ENCODE peak calls at places on chromosomes 2 and 18, in ten cellular contexts. K, G, D, L, Q, H, R, I, X and U are unnamed samples.

GRCh38 chr2:26011609-26011989 is 22.3 kb upstream of the RAB10 start:
- DNase-seq in R (no peak), I (no peak), Q (no peak), G (no peak), K (no peak), X (no peak), L (no peak), D (no peak), H (no peak), U (no peak)

GRCh38 chr2:230660294-230661060 is 52.2 kb upstream of the CAB39 start:
- DNase-seq in L (no peak), G (peak), D (no peak), I (no peak), X (no peak), Q (peak), K (no peak), R (peak), H (peak), U (peak)

GRCh38 chr2:211159972-211160371 is 603.6 kb downstream of the CPS1 start:
- DNase-seq in D (no peak), I (no peak), R (no peak), X (no peak), K (no peak), H (no peak), L (no peak), G (no peak), Q (no peak), U (no peak)

GRCh38 chr2:67465623-67466022 is 68.5 kb downstream of the ETAA1 start:
- DNase-seq in K (no peak), X (no peak), D (no peak), G (no peak), H (no peak), L (no peak), R (no peak), Q (no peak), I (no peak), U (no peak)

GRCh38 chr18:5510109-5510846 is 33.5 kb downstream of the EPB41L3 start:
- DNase-seq in D (no peak), I (no peak), G (no peak), Q (no peak), H (no peak), L (no peak), K (no peak), R (no peak), X (no peak), U (no peak)

GRCh38 chr18:27903906-27904305 is 273.0 kb downstream of the CDH2 start:
- DNase-seq in I (no peak), G (no peak), H (no peak), K (no peak), Q (no peak), R (no peak), D (no peak), L (no peak), X (no peak), U (no peak)

GRCh38 chr2:162106146-162106551 is 32.1 kb upstream of the DPP4 start:
- DNase-seq in H (no peak), D (no peak), X (no peak), L (no peak), Q (no peak), R (no peak), I (no peak), K (no peak), G (no peak), U (no peak)

GRCh38 chr18:56825312-56825711 is 174.2 kb downstream of the WDR7 start:
- DNase-seq in R (no peak), H (no peak), X (no peak), G (no peak), L (no peak), D (no peak), K (no peak), I (no peak), Q (no peak), U (no peak)

GRCh38 chr18:39627936-39628335 is 2062.3 kb upstream of the CELF4 start:
- DNase-seq in H (no peak), L (no peak), G (no peak), Q (no peak), X (no peak), I (no peak), D (no peak), K (no peak), R (no peak), U (no peak)

GRCh38 chr18:65706646-65707045 is 44.2 kb upstream of the CDH7 start:
- DNase-seq in K (no peak), D (no peak), Q (no peak), G (no peak), R (no peak), L (no peak), X (no peak), H (no peak), I (no peak), U (no peak)

GRCh38 chr2:80117401-80117800 is 187.2 kb downstream of the LRRTM1 start:
- DNase-seq in D (no peak), L (no peak), R (no peak), K (no peak), H (no peak), X (no peak), G (no peak), I (no peak), Q (no peak), U (no peak)

GRCh38 chr2:182680838-182681237 is 35.2 kb upstream of the DNAJC10 start:
- DNase-seq in G (no peak), K (no peak), Q (no peak), I (no peak), D (no peak), X (no peak), R (no peak), H (no peak), L (no peak), U (no peak)

GRCh38 chr2:117921520-117921919 is 92.3 kb downstream of the CCDC93 start:
- DNase-seq in K (no peak), X (no peak), H (no peak), I (no peak), L (no peak), R (no peak), Q (no peak), G (no peak), D (no peak), U (no peak)